ENCODE peak calls at places on chromosome 16, in six cellular contexts. One of them, this sample, is unnamed.

GRCh38 chr16:56301391-56301850 is 110.1 kb downstream of the GNAO1 start:
- DNase-seq in stomach: no peak
- DNase-seq in spleen: no peak
- DNase-seq in transverse colon: no peak
- DNase-seq in tibial nerve: no peak
- DNase-seq in adrenal gland: no peak
- DNase-seq in this sample: no peak

GRCh38 chr16:17211797-17212196 is 259.0 kb downstream of the XYLT1 start:
- DNase-seq in transverse colon: no peak
- DNase-seq in spleen: no peak
- DNase-seq in stomach: no peak
- DNase-seq in tibial nerve: no peak
- DNase-seq in adrenal gland: no peak
- DNase-seq in this sample: no peak

GRCh38 chr16:11796227-11797165 is 562 bp downstream of the ZC3H7A start:
- DNase-seq in stomach: peak
- DNase-seq in transverse colon: peak
- DNase-seq in tibial nerve: peak
- DNase-seq in adrenal gland: peak
- DNase-seq in spleen: peak
- DNase-seq in this sample: peak

GRCh38 chr16:54098247-54098646 is 188.3 kb downstream of the IRX3 start:
- DNase-seq in tibial nerve: no peak
- DNase-seq in spleen: no peak
- DNase-seq in transverse colon: no peak
- DNase-seq in adrenal gland: no peak
- DNase-seq in stomach: no peak
- DNase-seq in this sample: no peak

GRCh38 chr16:55411231-55411630 is 67.8 kb upstream of the MMP2 start:
- DNase-seq in transverse colon: no peak
- DNase-seq in tibial nerve: no peak
- DNase-seq in adrenal gland: no peak
- DNase-seq in spleen: no peak
- DNase-seq in stomach: no peak
- DNase-seq in this sample: no peak

GRCh38 chr16:51670527-51670926 is 519.5 kb upstream of the SALL1 start:
- DNase-seq in stomach: no peak
- DNase-seq in transverse colon: no peak
- DNase-seq in tibial nerve: no peak
- DNase-seq in adrenal gland: no peak
- DNase-seq in spleen: no peak
- DNase-seq in this sample: no peak

GRCh38 chr16:7482028-7482427 is 149.4 kb downstream of the RBFOX1 start:
- DNase-seq in spleen: no peak
- DNase-seq in adrenal gland: no peak
- DNase-seq in stomach: no peak
- DNase-seq in tibial nerve: no peak
- DNase-seq in transverse colon: no peak
- DNase-seq in this sample: no peak

GRCh38 chr16:84042879-84043485 is 387 bp upstream of the SLC38A8 start:
- DNase-seq in spleen: peak
- DNase-seq in transverse colon: no peak
- DNase-seq in stomach: no peak
- DNase-seq in tibial nerve: no peak
- DNase-seq in adrenal gland: no peak
- DNase-seq in this sample: no peak

GRCh38 chr16:84741351-84741791 is 41.6 kb downstream of the USP10 start:
- DNase-seq in adrenal gland: no peak
- DNase-seq in tibial nerve: no peak
- DNase-seq in spleen: no peak
- DNase-seq in transverse colon: no peak
- DNase-seq in stomach: no peak
- DNase-seq in this sample: no peak

GRCh38 chr16:77499373-77500285 is 64.8 kb upstream of the ADAMTS18 start:
- DNase-seq in stomach: no peak
- DNase-seq in spleen: no peak
- DNase-seq in transverse colon: peak
- DNase-seq in adrenal gland: no peak
- DNase-seq in tibial nerve: peak
- DNase-seq in this sample: no peak

GRCh38 chr16:14677627-14678026 is 16.5 kb downstream of the PLA2G10 start:
- DNase-seq in tibial nerve: no peak
- DNase-seq in transverse colon: no peak
- DNase-seq in stomach: no peak
- DNase-seq in adrenal gland: no peak
- DNase-seq in spleen: no peak
- DNase-seq in this sample: no peak

GRCh38 chr16:19781196-19781595 is 63.1 kb downstream of the IQCK start:
- DNase-seq in tibial nerve: peak
- DNase-seq in stomach: no peak
- DNase-seq in spleen: no peak
- DNase-seq in adrenal gland: no peak
- DNase-seq in transverse colon: no peak
- DNase-seq in this sample: no peak

GRCh38 chr16:29804455-29805231 is 1.7 kb upstream of the MAZ start:
- DNase-seq in stomach: peak
- DNase-seq in adrenal gland: peak
- DNase-seq in transverse colon: peak
- DNase-seq in spleen: peak
- DNase-seq in tibial nerve: peak
- DNase-seq in this sample: peak

GRCh38 chr16:69818811-69819587 is 56.9 kb downstream of the WWP2 start:
- DNase-seq in stomach: no peak
- DNase-seq in adrenal gland: no peak
- DNase-seq in tibial nerve: no peak
- DNase-seq in spleen: no peak
- DNase-seq in transverse colon: no peak
- DNase-seq in this sample: no peak

GRCh38 chr16:51762081-51762995 is 611.3 kb upstream of the SALL1 start:
- DNase-seq in tibial nerve: peak
- DNase-seq in spleen: peak
- DNase-seq in transverse colon: peak
- DNase-seq in stomach: peak
- DNase-seq in adrenal gland: peak
- DNase-seq in this sample: peak

GRCh38 chr16:51896013-51896412 is 650.9 kb downstream of the TOX3 start:
- DNase-seq in transverse colon: no peak
- DNase-seq in stomach: no peak
- DNase-seq in adrenal gland: no peak
- DNase-seq in tibial nerve: no peak
- DNase-seq in spleen: no peak
- DNase-seq in this sample: no peak

GRCh38 chr16:4081577-4082021 is 34.6 kb downstream of the ADCY9 start:
- DNase-seq in transverse colon: no peak
- DNase-seq in stomach: no peak
- DNase-seq in adrenal gland: no peak
- DNase-seq in spleen: no peak
- DNase-seq in tibial nerve: no peak
- DNase-seq in this sample: no peak

GRCh38 chr16:58121132-58121531 is 8.0 kb downstream of the CFAP20 start:
- DNase-seq in spleen: no peak
- DNase-seq in adrenal gland: no peak
- DNase-seq in stomach: no peak
- DNase-seq in tibial nerve: no peak
- DNase-seq in transverse colon: peak
- DNase-seq in this sample: no peak

GRCh38 chr16:69187387-69187890 is 475 bp downstream of the SNTB2 start:
- DNase-seq in spleen: peak
- DNase-seq in transverse colon: peak
- DNase-seq in adrenal gland: peak
- DNase-seq in tibial nerve: peak
- DNase-seq in stomach: peak
- DNase-seq in this sample: peak

GRCh38 chr16:11972128-11972527 is 4.4 kb upstream of the SNX29 start:
- DNase-seq in transverse colon: no peak
- DNase-seq in tibial nerve: no peak
- DNase-seq in adrenal gland: no peak
- DNase-seq in spleen: no peak
- DNase-seq in stomach: no peak
- DNase-seq in this sample: no peak

GRCh38 chr16:85027349-85027967 is at the start of gene KIAA0513:
- DNase-seq in spleen: peak
- DNase-seq in tibial nerve: peak
- DNase-seq in stomach: peak
- DNase-seq in transverse colon: peak
- DNase-seq in adrenal gland: peak
- DNase-seq in this sample: peak

GRCh38 chr16:53369921-53370320 is 64.3 kb upstream of the RBL2 start:
- DNase-seq in tibial nerve: no peak
- DNase-seq in adrenal gland: no peak
- DNase-seq in stomach: no peak
- DNase-seq in transverse colon: no peak
- DNase-seq in spleen: no peak
- DNase-seq in this sample: no peak

GRCh38 chr16:10923650-10924214 is 18.5 kb downstream of the DEXI start:
- DNase-seq in stomach: peak
- DNase-seq in spleen: peak
- DNase-seq in adrenal gland: peak
- DNase-seq in tibial nerve: no peak
- DNase-seq in transverse colon: peak
- DNase-seq in this sample: peak

GRCh38 chr16:50390914-50391700 is 22.3 kb upstream of the BRD7 start:
- DNase-seq in tibial nerve: no peak
- DNase-seq in adrenal gland: no peak
- DNase-seq in stomach: no peak
- DNase-seq in spleen: no peak
- DNase-seq in transverse colon: no peak
- DNase-seq in this sample: no peak

DNA sequence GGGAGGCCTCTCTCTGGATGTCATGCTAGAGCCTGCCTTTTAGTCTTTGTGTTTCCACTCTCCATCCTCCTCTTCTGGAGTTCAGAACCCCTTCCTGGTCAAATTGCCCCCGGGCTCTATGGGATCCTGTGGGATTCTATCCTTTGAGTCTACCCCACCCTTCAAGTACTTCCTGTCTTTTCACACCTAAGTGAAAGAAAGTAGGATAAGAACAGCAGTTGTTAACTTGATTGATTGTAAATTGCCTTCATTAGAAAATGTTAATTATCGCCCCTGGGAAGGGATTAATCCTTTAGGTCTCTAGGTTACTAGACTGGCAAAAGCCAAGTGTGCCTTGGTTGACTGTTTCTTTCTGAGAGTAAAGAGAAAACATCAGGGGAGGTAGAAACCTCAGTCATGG is 30.1 kb downstream of the PRKCB start:
- DNase-seq in stomach: no peak
- DNase-seq in tibial nerve: no peak
- DNase-seq in adrenal gland: no peak
- DNase-seq in transverse colon: no peak
- DNase-seq in spleen: no peak
- DNase-seq in this sample: no peak
- TF ChIP-seq CTCF in stomach: no peak
- TF ChIP-seq CTCF in tibial nerve: no peak
- TF ChIP-seq CTCF in adrenal gland: no peak
- TF ChIP-seq CTCF in transverse colon: no peak
- TF ChIP-seq CTCF in spleen: no peak
- TF ChIP-seq CTCF in this sample: no peak

DNA sequence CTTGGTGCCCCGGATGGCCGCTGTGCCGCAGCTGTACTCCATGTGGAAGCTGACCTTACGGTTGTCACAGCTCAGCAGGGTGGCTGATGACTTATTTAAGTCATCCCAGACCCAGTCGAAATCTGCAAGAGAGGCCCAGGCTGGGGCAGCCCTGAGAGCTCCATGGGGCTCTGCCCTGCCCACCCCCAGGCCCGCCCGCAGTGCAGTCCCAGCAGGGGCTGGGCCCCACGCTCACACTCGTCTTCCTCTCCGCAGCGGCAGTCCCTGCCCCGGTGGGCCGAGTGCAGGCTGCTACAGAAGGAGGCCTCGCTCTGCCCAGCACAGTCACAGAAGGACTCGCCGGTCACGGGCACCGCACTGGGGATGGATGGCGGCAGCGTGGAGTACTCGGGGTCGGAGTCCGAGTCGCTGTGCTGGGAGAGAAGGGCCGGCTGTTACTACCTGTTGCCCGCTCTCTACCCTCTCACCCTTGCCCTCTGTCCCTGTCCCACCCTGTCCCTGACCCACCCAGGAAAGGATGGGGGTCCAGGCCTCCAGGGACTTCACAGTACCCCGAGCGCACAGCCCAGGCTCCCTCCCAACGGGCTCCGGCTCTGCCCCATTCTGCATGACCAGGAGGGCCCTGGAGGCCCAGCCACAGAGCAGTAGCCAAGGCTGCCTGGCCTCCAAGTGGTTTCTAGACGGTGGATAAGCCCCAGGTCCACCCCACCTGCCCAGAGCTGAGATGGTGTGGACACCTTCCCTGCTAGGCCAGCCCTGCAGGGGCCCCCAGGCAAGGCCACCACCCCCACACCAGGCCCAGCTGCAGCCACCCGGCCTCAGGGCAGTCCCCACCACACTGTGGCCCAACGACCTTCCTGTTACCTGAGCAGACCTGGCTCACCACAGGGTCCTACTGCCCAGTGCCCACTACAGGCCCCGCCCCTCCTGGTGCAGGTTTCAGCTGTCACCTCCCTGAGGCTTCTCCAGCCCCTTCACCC is 3.9 kb downstream of the SPSB3 start:
- DNase-seq in tibial nerve: no peak
- DNase-seq in adrenal gland: no peak
- DNase-seq in stomach: no peak
- DNase-seq in transverse colon: peak
- DNase-seq in spleen: peak
- DNase-seq in this sample: no peak
- TF ChIP-seq POLR2A in tibial nerve: no peak
- TF ChIP-seq POLR2A in adrenal gland: no peak
- TF ChIP-seq POLR2A in stomach: no peak
- TF ChIP-seq POLR2A in transverse colon: no peak
- TF ChIP-seq POLR2A in spleen: no peak
- TF ChIP-seq POLR2A in this sample: no peak

DNA sequence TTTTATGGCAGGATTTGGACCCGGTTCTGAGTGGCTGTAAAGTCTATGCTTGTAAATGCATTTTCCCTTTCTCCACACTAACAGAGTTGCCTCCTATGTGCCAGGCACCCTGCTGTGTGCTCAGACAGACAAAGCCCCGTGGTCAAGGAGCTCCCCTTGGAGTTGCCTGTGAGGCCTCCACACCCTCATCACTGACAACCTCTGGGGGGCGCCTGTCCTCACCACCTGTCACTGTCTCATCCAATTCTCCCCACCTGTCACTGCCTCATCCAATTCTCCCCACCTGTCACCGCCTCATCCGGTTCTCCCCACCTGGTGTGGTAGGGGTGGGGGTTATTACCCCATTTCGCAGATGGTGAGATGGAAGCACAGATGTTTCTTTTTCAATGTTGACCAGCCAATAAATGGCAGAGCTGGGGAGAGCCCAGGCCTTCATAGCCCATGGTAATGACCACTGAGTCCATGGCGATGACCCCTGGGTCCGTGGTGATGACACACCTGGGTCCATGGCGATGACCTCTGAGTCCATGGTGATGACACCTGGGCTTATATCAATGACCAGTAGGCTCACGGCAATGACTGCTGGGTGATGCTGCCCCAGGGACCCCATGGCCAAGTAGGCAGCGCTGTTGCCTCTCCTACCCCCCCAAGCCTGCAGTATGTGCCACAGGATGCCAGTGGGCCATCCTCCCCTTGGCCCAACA is 150.1 kb downstream of the IRF8 start:
- DNase-seq in transverse colon: peak
- DNase-seq in adrenal gland: no peak
- DNase-seq in stomach: no peak
- DNase-seq in tibial nerve: no peak
- DNase-seq in spleen: peak
- DNase-seq in this sample: peak
- TF ChIP-seq CTCF in transverse colon: no peak
- TF ChIP-seq CTCF in adrenal gland: no peak
- TF ChIP-seq CTCF in stomach: no peak
- TF ChIP-seq CTCF in tibial nerve: no peak
- TF ChIP-seq CTCF in spleen: no peak
- TF ChIP-seq CTCF in this sample: no peak

GRCh38 chr16:8868272-8869211 is at the start of gene CARHSP1:
- DNase-seq in adrenal gland: peak
- DNase-seq in transverse colon: peak
- DNase-seq in spleen: peak
- DNase-seq in tibial nerve: peak
- DNase-seq in stomach: peak
- DNase-seq in this sample: peak
- TF ChIP-seq POLR2A in adrenal gland: peak
- TF ChIP-seq POLR2A in transverse colon: peak
- TF ChIP-seq POLR2A in spleen: no peak
- TF ChIP-seq POLR2A in tibial nerve: peak
- TF ChIP-seq POLR2A in stomach: no peak
- TF ChIP-seq POLR2A in this sample: peak